ENCODE peak calls at places on chromosomes 16 and 17, in six cellular contexts. I is right lobe of liver, H is body of pancreas, X is cardiac muscle cell, M is HepG2, D is foreskin fibroblast. U is an unnamed sample.

GRCh38 chr16:46713634-46714033 is 24.2 kb downstream of the ORC6 start:
- DNase-seq in I (no peak), H (no peak), X (no peak), M (no peak), D (no peak), U (no peak)

GRCh38 chr16:54402270-54402669 is 115.7 kb upstream of the IRX3 start:
- DNase-seq in I (no peak), H (no peak), X (no peak), M (no peak), D (peak; percentile 48), U (no peak)

GRCh38 chr17:60391419-60392041 is 403 bp downstream of the USP32 start:
- DNase-seq in I (no peak), H (no peak), X (no peak), M (no peak), D (no peak), U (peak; percentile 72)

GRCh38 chr16:88633684-88634140 is 4.7 kb upstream of the IL17C start:
- DNase-seq in I (no peak), H (no peak), X (peak; percentile 28), M (peak; percentile 63), D (no peak), U (peak; percentile 57)

GRCh38 chr17:53490447-53490968 is 332.2 kb upstream of the KIF2B start:
- DNase-seq in I (no peak), H (no peak), X (no peak), M (no peak), D (no peak), U (no peak)

GRCh38 chr17:55661359-55661758 is 61.3 kb downstream of the TMEM100 start:
- DNase-seq in I (no peak), H (no peak), X (no peak), M (no peak), D (no peak), U (no peak)

GRCh38 chr17:48593126-48593829 is at the start of gene HOXB5:
- DNase-seq in I (peak; percentile 35), H (no peak), X (no peak), M (no peak), D (no peak), U (no peak)

GRCh38 chr17:78798695-78799559 is 16.9 kb upstream of the CYTH1 start:
- DNase-seq in I (no peak), H (no peak), X (peak; percentile 38), M (peak; percentile 50), D (no peak), U (no peak)

DNA sequence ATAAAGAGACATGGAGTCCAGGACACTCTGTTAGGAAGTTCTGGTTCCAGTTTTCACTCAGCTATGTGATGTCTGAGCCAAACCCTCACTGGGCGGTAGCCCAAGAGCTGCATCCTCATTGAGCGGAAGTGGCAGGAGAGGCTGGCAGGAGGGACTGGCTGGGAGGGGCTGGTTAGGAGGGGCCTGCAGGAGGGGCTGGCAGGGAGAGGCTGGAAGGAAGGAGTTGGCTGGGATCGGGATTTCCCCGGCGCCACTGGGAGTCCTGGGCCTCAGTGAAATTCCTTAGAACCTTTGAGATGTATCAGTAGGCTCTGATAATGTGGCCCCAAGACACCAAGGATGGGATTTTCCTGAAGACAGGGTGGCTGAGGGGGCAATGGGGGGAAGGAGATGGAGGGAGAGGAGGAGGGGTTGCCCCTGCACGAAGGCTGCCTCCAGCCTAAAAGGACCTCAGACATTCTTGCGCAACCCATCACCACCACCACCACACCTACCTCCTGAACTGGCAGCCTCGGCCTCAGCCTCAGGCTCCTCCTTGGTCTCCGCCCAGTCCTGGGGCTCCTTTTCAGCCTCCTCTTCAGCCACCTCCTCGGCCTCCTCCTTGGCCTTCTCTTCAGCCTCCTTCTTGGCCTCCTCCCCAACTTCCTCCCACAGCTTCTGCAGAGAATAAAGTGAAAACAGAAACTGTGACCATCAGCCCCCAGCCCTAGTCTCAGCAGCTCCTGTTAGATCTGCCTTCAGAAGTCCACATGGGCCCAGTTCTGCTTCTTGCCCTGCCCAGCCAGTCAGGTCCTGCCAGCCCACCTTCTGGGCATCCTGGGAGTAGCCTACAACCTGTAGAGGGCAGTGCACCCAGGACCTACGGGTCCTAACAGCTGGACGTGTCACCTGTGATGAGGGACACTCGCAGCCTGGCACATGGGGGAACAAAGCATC is 31.7 kb downstream of the CNGB1 start:
- DNase-seq in I (no peak), H (no peak), X (peak; percentile 91), M (peak; percentile 22), D (peak; percentile 37), U (no peak)
- TF ChIP-seq CTCF in I (no peak), H (no peak), X (peak; percentile 36), M (peak; percentile 65), D (no peak), U (no peak)

GRCh38 chr16:67807148-67807682 is 526 bp downstream of the TSNAXIP1 start:
- DNase-seq in I (no peak), H (no peak), X (no peak), M (no peak), D (no peak), U (no peak)

GRCh38 chr16:67804853-67805542 is 1.4 kb downstream of the RANBP10 start:
- DNase-seq in I (no peak), H (no peak), X (no peak), M (peak; percentile 74), D (peak; percentile 15), U (no peak)

GRCh38 chr16:67805718-67806427 is 487 bp downstream of the RANBP10 start:
- DNase-seq in I (peak; percentile 35), H (no peak), X (no peak), M (no peak), D (no peak), U (peak; percentile 13)

GRCh38 chr16:67803894-67804293 is 2.5 kb downstream of the RANBP10 start:
- DNase-seq in I (no peak), H (no peak), X (no peak), M (no peak), D (no peak), U (no peak)

DNA sequence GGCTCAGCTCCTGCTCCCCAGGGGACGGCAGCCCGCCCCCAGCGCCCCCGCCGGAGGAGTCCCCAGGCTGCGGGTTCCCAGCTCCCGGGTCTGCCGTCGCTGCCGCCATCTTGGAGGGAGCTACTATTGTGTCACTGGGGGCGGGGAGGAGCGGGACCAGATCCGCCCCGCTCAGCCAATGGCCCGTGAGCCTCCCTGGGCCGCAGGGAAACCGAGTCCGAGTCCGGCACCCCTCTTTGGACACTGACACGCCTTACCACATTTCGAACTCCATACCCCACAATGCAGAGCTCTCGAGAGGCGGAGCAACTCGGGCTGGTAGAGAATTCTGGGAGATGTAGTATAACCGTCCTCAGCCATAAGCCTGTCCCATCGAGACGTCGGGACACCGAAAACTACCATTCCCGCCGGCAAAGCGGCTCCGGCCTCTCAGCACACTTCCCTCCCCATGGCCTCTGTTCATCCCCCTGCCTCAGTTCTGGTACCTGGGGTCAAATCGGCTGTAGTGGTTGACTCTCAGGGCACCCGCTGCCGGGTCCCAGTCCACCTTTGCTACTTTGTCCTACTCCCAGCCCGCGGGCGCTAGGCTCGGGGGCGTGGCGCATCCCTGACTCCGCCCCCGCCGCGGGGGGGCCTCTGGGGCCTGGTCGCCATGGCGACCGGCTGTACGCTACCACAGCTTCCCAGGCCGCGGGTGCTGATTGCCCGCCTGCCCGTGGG is at the start of the genes RANBP10 and TSNAXIP1:
- DNase-seq in I (peak; percentile 96), H (peak; percentile 97), X (peak; percentile 99), M (peak; percentile 100), D (peak; percentile 99), U (peak; percentile 94)
- TF ChIP-seq CTCF in I (no peak), H (no peak), X (no peak), M (no peak), D (no peak), U (no peak)

GRCh38 chr16:11494433-11494832 is 92.3 kb downstream of the LITAF start:
- DNase-seq in I (no peak), H (no peak), X (no peak), M (no peak), D (no peak), U (no peak)
- TF ChIP-seq CTCF in I (no peak), H (no peak), X (no peak), M (no peak), D (no peak), U (no peak)

GRCh38 chr16:68083861-68084503 is 1.2 kb upstream of the NFATC3 start:
- DNase-seq in I (peak; percentile 55), H (peak; percentile 25), X (peak; percentile 54), M (peak; percentile 61), D (peak; percentile 54), U (peak; percentile 25)

GRCh38 chr16:68086860-68087268 is 1.7 kb downstream of the NFATC3 start:
- DNase-seq in I (no peak), H (no peak), X (no peak), M (no peak), D (no peak), U (no peak)

GRCh38 chr16:68084504-68085258 is 489 bp upstream of the NFATC3 start:
- DNase-seq in I (peak; percentile 94), H (peak; percentile 70), X (peak; percentile 72), M (peak; percentile 97), D (peak; percentile 86), U (peak; percentile 77)

GRCh38 chr16:68086336-68086821 is 1.2 kb downstream of the NFATC3 start:
- DNase-seq in I (no peak), H (no peak), X (peak; percentile 33), M (peak; percentile 69), D (peak; percentile 34), U (no peak)

GRCh38 chr16:68085259-68086071 is at the start of gene NFATC3:
- DNase-seq in I (peak; percentile 99), H (peak; percentile 99), X (peak; percentile 98), M (peak; percentile 96), D (peak; percentile 97), U (peak; percentile 98)
- TF ChIP-seq CTCF in I (no peak), H (no peak), X (no peak), M (no peak), D (no peak), U (no peak)

DNA sequence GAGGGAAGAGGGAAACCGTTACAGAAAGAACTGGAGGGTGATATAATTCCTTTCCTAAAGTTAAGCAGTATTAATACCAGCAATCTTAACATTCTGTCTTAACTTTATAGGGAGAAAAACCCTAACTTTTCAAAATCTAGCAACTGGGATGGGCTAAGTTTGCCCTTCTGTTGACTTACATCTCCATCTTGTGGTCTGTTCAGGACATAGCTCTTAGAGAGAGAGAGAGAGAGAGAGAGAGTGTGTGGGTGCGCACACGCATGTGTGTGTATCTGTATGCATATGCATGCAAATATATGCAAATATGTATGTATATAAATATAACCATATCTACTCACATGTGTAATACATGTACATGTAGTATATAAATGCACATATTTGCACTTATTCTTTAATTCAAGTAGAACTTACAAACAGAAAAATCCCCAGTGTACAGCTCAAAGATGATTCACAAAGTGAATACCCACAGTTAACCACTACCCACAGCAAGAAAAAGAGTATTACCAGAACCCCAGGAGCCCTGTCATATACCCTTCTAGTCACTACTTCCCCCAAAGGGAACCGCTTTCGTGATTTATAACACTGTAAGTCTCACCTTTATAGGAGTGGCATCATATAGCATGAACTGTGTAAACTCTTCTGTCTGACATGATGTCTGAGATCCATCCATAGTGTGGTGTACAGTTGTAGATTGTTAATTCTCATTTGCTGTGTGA is 46.4 kb downstream of the STX8 start:
- DNase-seq in I (no peak), H (no peak), X (peak; percentile 47), M (peak; percentile 7), D (peak; percentile 22), U (no peak)
- TF ChIP-seq CTCF in I (peak; percentile 24), H (peak; percentile 27), X (peak; percentile 64), M (peak; percentile 67), D (peak; percentile 60), U (peak; percentile 13)

GRCh38 chr17:36198831-36199465 is 2.4 kb upstream of the CCL3L1 start:
- DNase-seq in I (no peak), H (no peak), X (no peak), M (no peak), D (no peak), U (no peak)

GRCh38 chr17:36196099-36196496 is 460 bp downstream of the CCL3L1 start:
- DNase-seq in I (no peak), H (no peak), X (no peak), M (no peak), D (no peak), U (no peak)

GRCh38 chr17:36197389-36197708 is 791 bp upstream of the CCL3L1 start:
- DNase-seq in I (no peak), H (no peak), X (no peak), M (no peak), D (no peak), U (no peak)

GRCh38 chr17:36195474-36196098 is 972 bp downstream of the CCL3L1 start:
- DNase-seq in I (no peak), H (no peak), X (no peak), M (no peak), D (no peak), U (peak; percentile 48)
- TF ChIP-seq CTCF in I (no peak), H (no peak), X (no peak), M (no peak), D (no peak), U (no peak)

U was measured in endothelial cell.